ENCODE peak calls at places on chromosome 12, in eight cellular contexts. X, M, V, H, P, Q, D and B are unnamed samples.

GRCh38 chr12:111546758-111547383 is 52.2 kb downstream of the ATXN2 start:
- DNase-seq in X (peak; percentile 46), M (no peak), V (no peak), P (no peak), Q (no peak), H (peak; percentile 26), D (no peak), B (no peak)

GRCh38 chr12:90305379-90305778 is 596.7 kb upstream of the ATP2B1 start:
- DNase-seq in X (no peak), M (no peak), H (no peak), P (peak; percentile 75), Q (peak; percentile 51), D (peak; percentile 28), V (no peak), B (peak; percentile 75)

GRCh38 chr12:82527165-82527780 is 159.4 kb upstream of the TMTC2 start:
- DNase-seq in Q (peak; percentile 49), M (peak; percentile 71), H (peak; percentile 64), V (peak; percentile 46), D (peak; percentile 83), X (peak; percentile 41), P (peak; percentile 61), B (peak; percentile 77)

GRCh38 chr12:113912761-113913295 is 53.3 kb downstream of the RBM19 start:
- DNase-seq in Q (peak; percentile 86), M (peak; percentile 89), D (peak; percentile 85), V (peak; percentile 50), H (peak; percentile 70), X (peak; percentile 39), P (peak; percentile 90), B (peak; percentile 83)

GRCh38 chr12:104351023-104351983 is 47.8 kb downstream of the EID3 start:
- DNase-seq in X (no peak), P (peak; percentile 37), Q (no peak), H (no peak), M (no peak), D (no peak), V (no peak), B (no peak)

GRCh38 chr12:101050631-101051030 is 159.4 kb downstream of the SLC5A8 start:
- DNase-seq in M (no peak), P (no peak), V (no peak), Q (no peak), H (peak; percentile 7), D (no peak), X (peak; percentile 48), B (no peak)

GRCh38 chr12:52369220-52369619 is 1.9 kb upstream of the KRT85 start:
- DNase-seq in Q (no peak), H (no peak), X (no peak), P (no peak), D (no peak), V (no peak), M (no peak), B (no peak)

GRCh38 chr12:57810450-57810849 is 8.1 kb downstream of the AVIL start:
- DNase-seq in M (no peak), D (no peak), Q (no peak), V (no peak), P (no peak), H (peak; percentile 73), X (peak; percentile 58), B (peak; percentile 88)

GRCh38 chr12:6161124-6161882 is 36.8 kb upstream of the VWF start:
- DNase-seq in M (no peak), D (no peak), P (no peak), X (peak; percentile 67), V (no peak), H (peak; percentile 92), Q (no peak), B (no peak)

GRCh38 chr12:110813298-110813697 is 33.5 kb upstream of the CCDC63 start:
- DNase-seq in M (peak; percentile 32), V (no peak), Q (no peak), D (no peak), X (no peak), P (peak; percentile 51), H (no peak), B (no peak)

DNA sequence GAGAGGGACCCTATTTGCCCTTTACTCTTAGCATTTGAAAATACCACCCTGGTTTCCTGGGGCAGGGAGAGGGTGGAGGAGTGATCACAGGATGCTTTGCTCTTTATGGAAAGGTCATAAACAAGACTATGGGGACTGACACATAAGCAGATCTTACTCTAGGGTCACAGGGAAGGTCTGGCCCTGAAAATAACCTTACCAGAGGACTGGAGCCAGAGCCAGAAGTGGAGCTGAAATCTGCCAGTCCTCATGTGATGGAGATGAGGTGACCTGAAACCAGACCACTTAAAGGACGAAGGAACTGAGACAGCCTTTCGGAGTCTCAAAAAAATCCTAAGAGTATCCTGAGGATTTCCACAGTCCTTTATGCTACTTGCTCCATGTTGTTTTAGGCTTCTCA is 12.4 kb downstream of the PFKM start:
- DNase-seq in Q (no peak), D (no peak), X (no peak), V (no peak), H (no peak), M (no peak), P (no peak), B (no peak)
- H3K4me2 ChIP-seq in Q (no peak overlapping the region), D (no peak overlapping the region), X (no peak overlapping the region), V (no peak overlapping the region), H (no peak overlapping the region), M (no peak overlapping the region), P (no peak overlapping the region), B (no peak overlapping the region)

GRCh38 chr12:27243804-27244679 is at the start of gene STK38L:
- DNase-seq in Q (peak; percentile 98), V (peak; percentile 91), X (peak; percentile 86), H (peak; percentile 93), D (peak; percentile 99), M (peak; percentile 96), P (peak; percentile 99), B (peak; percentile 98)

GRCh38 chr12:27233814-27234213 is 10.3 kb upstream of the STK38L start:
- DNase-seq in P (peak; percentile 64), H (no peak), M (no peak), D (no peak), Q (peak; percentile 44), V (peak; percentile 26), X (no peak), B (no peak)

GRCh38 chr12:27236498-27236897 is 7.6 kb upstream of the STK38L start:
- DNase-seq in Q (no peak), M (no peak), V (no peak), D (peak; percentile 13), H (peak; percentile 50), X (no peak), P (no peak), B (peak; percentile 58)

GRCh38 chr12:27243006-27243405 is 1.1 kb upstream of the STK38L start:
- DNase-seq in Q (no peak), D (no peak), P (no peak), X (no peak), M (no peak), V (no peak), H (no peak), B (no peak)

DNA sequence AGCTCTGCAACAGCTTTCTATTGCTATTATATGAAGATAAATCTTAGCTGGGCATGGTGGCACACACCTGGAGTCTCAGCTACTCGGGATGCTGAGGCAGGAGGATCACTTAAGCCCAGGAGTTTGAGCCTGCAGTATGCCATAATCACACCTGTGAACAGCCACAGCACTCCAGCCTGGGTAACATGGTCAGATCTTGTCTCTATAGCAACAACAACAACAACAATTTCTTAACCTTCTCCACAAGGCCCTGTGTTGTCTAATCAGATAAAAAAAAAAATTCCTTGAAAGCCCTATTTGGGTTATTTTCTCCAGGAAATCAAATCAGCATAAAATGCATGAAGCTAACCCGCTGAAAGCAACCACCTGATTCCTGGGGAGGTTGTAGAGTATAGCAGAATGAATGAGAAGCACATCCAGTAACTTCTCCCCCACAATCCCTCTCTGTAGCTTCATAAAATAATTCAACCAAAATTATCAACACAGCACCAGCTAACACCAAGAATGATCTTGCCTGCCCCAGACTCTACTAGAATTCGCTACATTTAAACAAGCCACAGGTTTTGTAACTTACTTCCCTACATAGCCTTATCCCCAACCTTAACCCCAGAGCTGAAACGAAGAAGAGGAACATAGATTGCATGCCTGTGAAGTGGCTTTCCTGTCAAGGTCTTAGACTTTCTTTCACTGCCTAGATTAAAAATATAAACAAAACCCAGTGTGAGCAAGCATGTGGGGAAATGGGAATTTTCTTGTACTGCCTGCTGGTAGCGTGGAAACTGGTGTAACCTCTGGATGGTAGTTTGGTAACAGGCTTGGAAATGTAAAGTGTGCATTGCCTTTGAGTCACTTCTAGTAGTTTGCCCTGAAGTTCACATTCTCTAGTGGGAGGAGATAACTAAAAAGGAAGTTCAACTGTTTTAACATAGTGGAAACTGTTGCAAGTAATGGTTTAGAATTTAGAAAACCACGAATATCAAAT is 6.0 kb upstream of the STK38L start:
- DNase-seq in V (no peak), D (no peak), P (no peak), M (no peak), H (peak; percentile 63), Q (peak; percentile 66), X (no peak), B (no peak)
- H3K4me2 ChIP-seq in V (no peak overlapping the region), D (no peak overlapping the region), P (no peak overlapping the region), M (no peak overlapping the region), H (peak overlapping the region; percentile 15), Q (no peak overlapping the region), X (no peak overlapping the region), B (no peak overlapping the region)

GRCh38 chr12:132373967-132374820 is 44.8 kb upstream of the GALNT9 start:
- DNase-seq in X (no peak), V (no peak), D (peak; percentile 44), M (peak; percentile 73), Q (peak; percentile 45), H (no peak), P (no peak), B (no peak)

GRCh38 chr12:132375747-132376463 is 46.5 kb upstream of the GALNT9 start:
- DNase-seq in M (no peak), Q (no peak), H (no peak), X (no peak), D (no peak), P (no peak), V (no peak), B (no peak)

GRCh38 chr12:132376464-132376830 is 47.1 kb upstream of the GALNT9 start:
- DNase-seq in V (no peak), H (no peak), M (no peak), Q (no peak), D (no peak), X (no peak), P (no peak), B (no peak)

GRCh38 chr12:132377147-132377546 is 47.8 kb upstream of the GALNT9 start:
- DNase-seq in Q (no peak), M (no peak), P (no peak), H (no peak), V (no peak), X (no peak), D (no peak), B (no peak)

DNA sequence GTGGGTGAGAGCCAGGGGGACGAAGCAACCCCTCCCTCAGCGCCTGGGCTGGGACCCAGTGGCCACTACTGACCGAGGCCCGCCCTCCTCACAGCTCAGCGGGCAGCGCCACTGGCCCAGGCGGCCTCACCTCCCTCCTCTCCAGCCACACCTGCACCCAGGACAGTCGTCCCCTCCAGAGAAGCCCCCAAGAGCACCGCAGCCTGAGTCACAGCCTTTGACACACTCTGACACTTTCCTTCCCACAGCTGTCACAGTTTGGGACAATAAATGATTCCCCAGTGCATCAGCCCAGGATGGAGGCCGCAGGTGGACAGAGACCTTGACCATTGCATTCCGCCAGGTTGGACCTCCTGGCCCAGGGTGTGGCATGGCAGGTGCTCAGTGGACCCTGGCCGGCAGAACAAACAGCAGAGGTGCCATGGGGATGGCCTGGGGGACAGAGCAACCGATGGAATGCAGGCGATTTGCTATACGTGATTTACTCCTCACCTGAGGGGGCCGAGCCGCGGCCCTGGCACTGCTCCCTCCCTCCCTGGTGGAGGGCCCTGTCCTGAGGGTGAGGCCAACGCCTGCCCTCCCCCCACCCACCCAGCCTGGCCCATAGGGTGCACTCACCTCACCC is 45.5 kb upstream of the GALNT9 start:
- DNase-seq in X (no peak), P (no peak), V (no peak), H (no peak), D (no peak), M (no peak), Q (no peak), B (no peak)
- H3K4me2 ChIP-seq in X (no peak overlapping the region), P (no peak overlapping the region), V (no peak overlapping the region), H (no peak overlapping the region), D (no peak overlapping the region), M (no peak overlapping the region), Q (no peak overlapping the region), B (no peak overlapping the region)

GRCh38 chr12:122096014-122096413 is 17.5 kb downstream of the MLXIP start:
- DNase-seq in V (no peak), Q (no peak), D (no peak), H (no peak), X (no peak), M (no peak), P (no peak), B (no peak)
- H3K4me2 ChIP-seq in V (no peak overlapping the region), Q (no peak overlapping the region), D (peak overlapping the region; percentile 11), H (no peak overlapping the region), X (no peak overlapping the region), M (no peak overlapping the region), P (no peak overlapping the region), B (no peak overlapping the region)